ENCODE peak calls at places on chromosomes 4 and X, in four cellular contexts. J, G, S and V are unnamed samples.

GRCh38 chr4:87354168-87355102 is 31.8 kb upstream of the HSD17B13 start:
- DNase-seq in J (no peak), G (peak), S (peak), V (no peak)

GRCh38 chrX:152024710-152025109 is 50.2 kb upstream of the GABRE start:
- DNase-seq in J (no peak), G (no peak), S (no peak), V (no peak)

GRCh38 chrX:69025802-69026301 is 139.4 kb downstream of the PJA1 start:
- DNase-seq in J (peak), G (peak), S (peak), V (peak)

GRCh38 chrX:149720021-149720689 is 8.3 kb downstream of the MAGEA11 start:
- DNase-seq in J (no peak), G (no peak), S (no peak), V (no peak)

GRCh38 chr4:39655206-39655605 is 16.5 kb upstream of the SMIM14 start:
- DNase-seq in J (no peak), G (no peak), S (peak), V (no peak)

GRCh38 chrX:519741-520140 is 110.8 kb upstream of the SHOX start:
- DNase-seq in J (no peak), G (no peak), S (no peak), V (no peak)

GRCh38 chr4:95963456-95963855 is 123.6 kb downstream of the PDHA2 start:
- DNase-seq in J (no peak), G (no peak), S (no peak), V (no peak)

GRCh38 chr4:2771264-2771663 is 15.1 kb upstream of the TNIP2 start:
- DNase-seq in J (no peak), G (no peak), S (no peak), V (peak)

GRCh38 chr4:1347410-1347864 is 429 bp downstream of the UVSSA start:
- DNase-seq in J (no peak), G (peak), S (peak), V (peak)

GRCh38 chrX:71540801-71541545 is 8.1 kb downstream of the OGT start:
- DNase-seq in J (no peak), G (no peak), S (no peak), V (peak)

GRCh38 chr4:102037566-102037965 is 247.0 kb downstream of the BANK1 start:
- DNase-seq in J (no peak), G (peak), S (no peak), V (no peak)

GRCh38 chr4:152456609-152457008 is 79.3 kb downstream of the FBXW7 start:
- DNase-seq in J (no peak), G (no peak), S (no peak), V (no peak)

GRCh38 chr4:1244978-1245471 is 3.9 kb downstream of the CTBP1 start:
- DNase-seq in J (peak), G (no peak), S (no peak), V (peak)

GRCh38 chrX:100829730-100830129 is 9.5 kb downstream of the CSTF2 start:
- DNase-seq in J (no peak), G (peak), S (peak), V (peak)

GRCh38 chr4:57265831-57266582 is 155.8 kb upstream of the IGFBP7 start:
- DNase-seq in J (no peak), G (peak), S (no peak), V (no peak)

GRCh38 chr4:2925496-2925895 is 37.7 kb downstream of the NOP14 start:
- DNase-seq in J (no peak), G (no peak), S (no peak), V (no peak)

GRCh38 chr4:104490096-104490769 is 4.5 kb downstream of the CXXC4 start:
- DNase-seq in J (no peak), G (no peak), S (no peak), V (no peak)

GRCh38 chrX:50103866-50104566 is 96.8 kb downstream of the AKAP4 start:
- DNase-seq in J (no peak), G (peak), S (peak), V (no peak)

GRCh38 chr4:48162162-48162561 is 28.1 kb upstream of the TXK start:
- DNase-seq in J (no peak), G (no peak), S (peak), V (no peak)

GRCh38 chr4:121698119-121698732 is 1.4 kb upstream of the ANXA5 start:
- DNase-seq in J (no peak), G (no peak), S (no peak), V (peak)
- H3K4me3 ChIP-seq in J (no peak), G (peak), S (no peak), V (no peak)

GRCh38 chr4:183765121-183765990 is 106.3 kb downstream of the TRAPPC11 start:
- DNase-seq in J (no peak), G (no peak), S (no peak), V (no peak)
- H3K4me3 ChIP-seq in J (no peak), G (no peak), S (no peak), V (no peak)

DNA sequence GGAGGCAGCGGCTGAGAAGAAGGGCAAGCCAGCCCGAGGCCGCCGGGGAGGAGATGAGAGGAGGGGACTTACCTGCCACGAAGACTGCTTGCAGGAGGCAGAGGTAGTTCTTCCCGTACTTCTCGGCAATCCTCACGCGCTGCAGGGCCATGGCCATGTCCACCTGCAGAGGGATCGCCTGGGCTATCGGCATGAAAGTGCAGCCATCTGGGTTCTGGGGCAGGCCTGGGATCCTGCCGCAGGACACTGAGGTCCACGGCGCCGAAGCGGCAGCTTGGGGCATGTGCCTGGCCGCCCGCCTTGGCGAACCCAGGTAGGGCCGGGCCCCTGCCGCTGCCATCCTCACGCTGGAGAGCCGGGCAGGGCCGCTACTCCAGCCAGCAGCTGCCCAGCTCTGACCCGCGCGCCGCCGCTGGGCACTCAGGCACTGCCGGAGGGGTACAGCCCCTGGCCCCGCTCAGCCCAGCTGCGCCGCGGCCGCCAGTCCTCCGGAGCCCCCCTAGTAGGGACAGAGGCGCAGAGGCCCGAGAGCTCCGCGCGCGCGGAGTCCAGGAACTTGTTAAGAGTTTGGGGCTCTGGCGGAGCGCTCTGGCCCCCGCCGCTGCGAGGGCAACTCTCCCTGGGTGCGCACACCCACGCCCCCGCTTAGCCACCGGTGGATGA is 16.0 kb downstream of the MCF2 start:
- DNase-seq in J (no peak), G (no peak), S (no peak), V (no peak)
- H3K4me3 ChIP-seq in J (peak), G (peak), S (peak), V (no peak)

GRCh38 chr4:8857682-8858187 is 13.9 kb downstream of the HMX1 start:
- DNase-seq in J (no peak), G (no peak), S (no peak), V (no peak)

GRCh38 chr4:8858925-8859210 is 12.8 kb downstream of the HMX1 start:
- DNase-seq in J (no peak), G (no peak), S (no peak), V (no peak)

GRCh38 chr4:8858188-8858924 is 13.3 kb downstream of the HMX1 start:
- DNase-seq in J (no peak), G (no peak), S (no peak), V (no peak)

GRCh38 chr4:8855781-8856245 is 15.8 kb downstream of the HMX1 start:
- DNase-seq in J (no peak), G (no peak), S (no peak), V (peak)

DNA sequence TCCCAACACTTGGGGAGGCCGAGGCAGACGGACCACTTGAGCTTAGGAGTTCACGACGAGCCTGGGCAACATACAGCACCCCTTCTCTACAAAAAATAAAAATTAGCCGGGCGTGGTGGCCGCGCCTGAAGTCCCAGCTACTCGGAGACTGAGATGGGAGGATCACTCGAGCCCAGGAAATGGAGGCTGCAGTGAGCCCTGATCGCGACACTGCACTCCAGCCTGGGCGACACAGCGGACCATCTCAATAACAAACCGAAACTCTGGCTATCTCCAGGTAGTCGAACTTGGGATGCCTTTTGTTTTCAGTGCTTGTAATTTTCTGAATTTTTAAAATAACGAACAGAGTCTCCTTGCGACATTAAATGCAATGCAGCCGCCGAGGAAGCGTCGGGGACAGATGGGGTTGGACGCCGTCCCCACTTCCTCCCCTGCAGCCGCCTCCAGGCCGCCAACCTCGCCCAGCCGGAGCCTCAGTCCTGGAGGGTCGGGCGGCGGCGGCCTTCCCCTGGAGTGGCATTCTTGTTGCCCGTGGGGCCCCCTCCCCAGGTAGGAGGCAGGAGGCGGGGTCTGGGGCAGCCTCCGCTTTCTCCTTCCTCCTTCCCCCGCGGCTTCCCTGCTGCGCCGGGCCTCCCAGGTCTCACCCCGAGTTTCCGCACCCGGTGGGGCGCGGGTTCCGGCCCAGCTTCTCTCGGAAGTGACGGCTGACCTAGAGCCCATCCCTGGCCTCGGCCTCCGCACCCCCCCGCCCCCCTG is 14.6 kb downstream of the HMX1 start:
- DNase-seq in J (no peak), G (no peak), S (no peak), V (peak)
- H3K4me3 ChIP-seq in J (no peak), G (no peak), S (no peak), V (no peak)